ENCODE peak calls at places on chromosomes 1 and 21, in five cellular contexts. P is stomach, X is suprapubic skin, G is transverse colon, L is HepG2. Z is an unnamed sample.

GRCh38 chr1:243343970-243344749 is 88.3 kb downstream of the SDCCAG8 start:
- DNase-seq in P (no peak), G (no peak), X (no peak), L (peak; percentile 43), Z (no peak)

GRCh38 chr1:156492591-156493080 is 7.9 kb downstream of the MEF2D start:
- DNase-seq in P (no peak), X (no peak), L (no peak), G (peak; percentile 73), Z (no peak)

GRCh38 chr1:234607091-234608025 is 2.6 kb downstream of the IRF2BP2 start:
- DNase-seq in P (peak; percentile 38), G (peak; percentile 44), L (peak; percentile 64), X (no peak), Z (no peak)

GRCh38 chr21:27190601-27191000 is 223.7 kb upstream of the ADAMTS5 start:
- DNase-seq in L (no peak), G (no peak), X (no peak), P (no peak), Z (no peak)

GRCh38 chr1:231776006-231776707 is 149.6 kb downstream of the DISC1 start:
- DNase-seq in G (no peak), P (no peak), X (no peak), L (no peak), Z (no peak)

GRCh38 chr1:65881070-65881594 is 88.4 kb downstream of the PDE4B start:
- DNase-seq in L (no peak), P (no peak), G (no peak), X (no peak), Z (no peak)

GRCh38 chr1:8211620-8212442 is 106.1 kb upstream of the SLC45A1 start:
- DNase-seq in P (peak; percentile 37), G (peak; percentile 26), X (no peak), L (peak; percentile 97), Z (no peak)

GRCh38 chr21:36735724-36736310 is 36.9 kb downstream of the SIM2 start:
- DNase-seq in L (no peak), X (no peak), G (no peak), P (peak; percentile 24), Z (no peak)

GRCh38 chr1:31747304-31747703 is 16.8 kb downstream of the ADGRB2 start:
- DNase-seq in G (no peak), P (no peak), L (no peak), X (no peak), Z (no peak)

GRCh38 chr1:224333309-224333926 is 3.4 kb upstream of the NVL start:
- DNase-seq in X (no peak), L (peak; percentile 60), P (no peak), G (no peak), Z (no peak)

GRCh38 chr1:195376190-195376589 is 1232.0 kb downstream of the KCNT2 start:
- DNase-seq in G (no peak), P (no peak), L (peak; percentile 0), X (no peak), Z (no peak)

GRCh38 chr1:186050360-186050759 is 316.2 kb downstream of the HMCN1 start:
- DNase-seq in P (no peak), L (no peak), G (no peak), X (no peak), Z (no peak)

GRCh38 chr21:36069713-36070573 is at the start of gene CBR1:
- DNase-seq in L (peak; percentile 72), X (peak; percentile 97), P (peak; percentile 95), G (peak; percentile 96), Z (peak; percentile 97)

GRCh38 chr1:21340230-21340564 is 49.9 kb upstream of the ECE1 start:
- DNase-seq in L (no peak), G (peak; percentile 90), X (no peak), P (peak; percentile 85), Z (no peak)

GRCh38 chr1:38038836-38039235 is 7.8 kb downstream of the POU3F1 start:
- DNase-seq in L (no peak), P (no peak), G (no peak), X (no peak), Z (no peak)

DNA sequence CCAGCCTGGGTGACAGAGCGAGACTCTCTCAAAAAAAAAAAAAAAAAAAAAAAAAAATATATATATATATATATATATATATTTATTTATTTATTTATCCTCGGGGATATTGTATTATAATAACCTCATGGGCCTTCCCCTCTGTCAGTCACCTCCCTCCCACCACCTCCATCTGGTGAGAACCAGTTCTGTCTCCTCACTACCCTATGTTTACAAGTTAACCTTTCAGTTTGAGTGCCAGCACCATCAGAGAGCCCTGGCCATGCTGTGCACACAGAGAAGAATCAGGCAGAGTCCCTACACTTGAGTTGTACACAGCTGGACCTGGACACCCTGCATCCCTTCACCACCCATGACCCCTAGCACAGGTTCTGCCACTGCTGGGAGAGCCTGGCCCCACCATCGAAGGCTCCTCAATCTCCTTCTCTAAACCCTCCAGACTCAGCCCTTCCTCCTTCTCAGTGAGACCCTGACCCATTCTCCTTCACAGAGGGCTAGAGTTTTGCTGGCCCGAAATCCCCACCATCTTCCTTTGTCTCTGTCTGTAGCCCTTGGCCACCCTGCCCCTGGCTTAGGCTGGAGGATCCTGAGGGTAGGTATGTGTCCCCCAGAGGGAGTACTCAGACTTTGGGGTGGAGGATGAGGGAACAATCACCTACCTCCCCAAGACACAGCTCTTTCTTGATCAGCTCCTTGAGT is 1.2 kb downstream of the S100A5 start:
- DNase-seq in L (no peak), G (no peak), X (no peak), P (no peak), Z (no peak)
- H3K27ac ChIP-seq in L (no peak overlapping the region), G (no peak overlapping the region), X (peak overlapping the region; percentile 71), P (no peak overlapping the region), Z (no peak overlapping the region)

GRCh38 chr1:155326020-155326526 is 5.4 kb downstream of the RUSC1 start:
- DNase-seq in L (no peak), P (no peak), X (no peak), G (no peak), Z (no peak)
- TF ChIP-seq POLR2AphosphoS5 in L (no peak), P (no peak), X (no peak), G (no peak), Z (no peak)

GRCh38 chr1:68327414-68327813 is 95.1 kb upstream of the WLS start:
- DNase-seq in G (no peak), X (no peak), P (no peak), L (no peak), Z (no peak)
- TF ChIP-seq EP300 in G (no peak), X (no peak), P (no peak), L (no peak), Z (no peak)

GRCh38 chr21:25420831-25421230 is 186.4 kb downstream of the MRPL39 start:
- DNase-seq in X (no peak), P (no peak), G (no peak), L (no peak), Z (no peak)

GRCh38 chr21:25421327-25422028 is 185.8 kb downstream of the MRPL39 start:
- DNase-seq in G (peak; percentile 36), P (peak; percentile 39), L (no peak), X (no peak), Z (no peak)

GRCh38 chr21:25424045-25424444 is 183.2 kb downstream of the MRPL39 start:
- DNase-seq in P (no peak), G (no peak), L (no peak), X (no peak), Z (no peak)

GRCh38 chr21:25424674-25425073 is 182.6 kb downstream of the MRPL39 start:
- DNase-seq in P (no peak), G (no peak), L (no peak), X (no peak), Z (no peak)

DNA sequence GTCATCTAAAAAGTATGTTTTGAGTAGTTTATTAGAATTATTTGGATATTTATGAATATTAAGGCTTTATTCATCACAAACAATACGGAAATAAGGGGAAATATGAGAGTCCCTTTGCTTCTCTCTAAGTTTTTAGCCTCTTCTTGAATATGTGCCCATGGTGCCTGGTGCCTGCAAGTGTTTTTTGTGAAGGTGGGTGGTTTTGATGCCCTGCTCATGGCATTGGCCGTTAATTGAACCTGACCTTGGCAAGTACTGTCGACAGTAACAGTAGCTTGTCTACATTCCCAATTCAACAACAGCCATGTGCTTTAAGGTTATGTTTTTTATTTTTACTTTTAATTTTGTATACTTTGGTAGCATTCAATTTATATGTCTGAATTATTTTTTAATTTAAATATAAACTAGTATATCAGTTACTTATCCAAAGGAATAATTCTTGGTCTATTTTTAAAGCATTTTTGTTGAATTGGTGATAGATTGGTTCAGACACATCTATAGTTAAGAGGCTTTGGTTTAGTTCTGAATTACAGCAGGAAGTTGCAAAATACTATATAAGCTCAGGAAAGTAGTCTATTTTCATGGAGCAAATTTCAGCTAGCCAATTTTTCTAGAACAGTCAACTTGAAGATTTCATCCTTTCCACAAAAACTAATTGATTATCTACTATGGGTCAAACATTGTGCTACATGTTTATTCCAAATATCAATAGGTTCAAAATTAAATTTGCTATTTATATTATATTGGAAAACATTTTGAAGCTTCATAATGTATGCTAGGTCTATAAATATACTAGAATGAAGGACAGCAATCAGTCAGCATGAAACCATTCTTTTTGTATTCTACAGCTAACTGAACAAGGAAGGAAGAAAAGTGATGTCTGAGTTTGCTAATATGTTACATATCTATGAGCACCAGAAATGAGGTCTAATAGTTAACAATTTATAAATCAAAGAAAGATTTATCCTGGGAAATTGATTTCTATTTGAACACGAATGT is 184.4 kb downstream of the MRPL39 start:
- DNase-seq in P (no peak), L (no peak), X (no peak), G (no peak), Z (no peak)
- H3K27ac ChIP-seq in P (no peak overlapping the region), L (no peak overlapping the region), X (no peak overlapping the region), G (no peak overlapping the region), Z (no peak overlapping the region)

GRCh38 chr21:44817914-44818635 is at the start of gene SUMO3:
- DNase-seq in P (peak; percentile 86), X (no peak), L (peak; percentile 51), G (peak; percentile 90), Z (no peak)
- TF ChIP-seq POLR2AphosphoS5 in P (peak; percentile 84), X (peak; percentile 4), L (no peak), G (peak; percentile 90), Z (peak; percentile 72)

GRCh38 chr1:16978589-16979474 is 1.6 kb downstream of the MFAP2 start:
- DNase-seq in L (no peak), X (no peak), P (no peak), G (peak; percentile 29), Z (no peak)
- TF ChIP-seq EP300 in L (no peak), X (no peak), P (no peak), G (no peak), Z (no peak)

GRCh38 chr1:2121071-2121691 is 71.0 kb downstream of the PRKCZ start:
- DNase-seq in P (no peak), G (no peak), L (no peak), X (no peak), Z (no peak)
- H3K27ac ChIP-seq in P (no peak overlapping the region), G (no peak overlapping the region), L (no peak overlapping the region), X (no peak overlapping the region), Z (no peak overlapping the region)

GRCh38 chr1:28882009-28882628 is 32.2 kb upstream of the EPB41 start:
- DNase-seq in G (peak; percentile 91), L (peak; percentile 87), X (peak; percentile 92), P (peak; percentile 89), Z (peak; percentile 95)
- TF ChIP-seq POLR2AphosphoS5 in G (no peak), L (no peak), X (no peak), P (no peak), Z (peak; percentile 30)

GRCh38 chr21:18142639-18143038 is 102.0 kb upstream of the CHODL start:
- DNase-seq in X (no peak), P (no peak), G (no peak), L (no peak), Z (no peak)
- TF ChIP-seq EP300 in X (no peak), P (no peak), G (no peak), L (no peak), Z (no peak)